ENCODE peak calls at places on chromosomes 13 and 19, in five cellular contexts. R, M, O, Q and L are unnamed samples.

GRCh38 chr19:33519416-33519815 is 2.2 kb downstream of the PEPD start:
- DNase-seq in R (no peak), M (no peak), O (no peak), Q (no peak), L (no peak)

GRCh38 chr19:1102407-1103106 is 1.2 kb upstream of the GPX4 start:
- DNase-seq in R (no peak), M (peak), O (no peak), Q (peak), L (peak)

GRCh38 chr19:16887353-16888265 is 1.2 kb upstream of the F2RL3 start:
- DNase-seq in R (no peak), M (no peak), O (no peak), Q (no peak), L (no peak)

GRCh38 chr19:17762505-17763229 is 11.4 kb downstream of the FCHO1 start:
- DNase-seq in R (no peak), M (no peak), O (no peak), Q (peak), L (peak)

GRCh38 chr19:508204-509150 is 1.2 kb downstream of the TPGS1 start:
- DNase-seq in R (no peak), M (no peak), O (no peak), Q (no peak), L (no peak)

GRCh38 chr19:52464798-52465470 is 11.6 kb downstream of the ZNF578 start:
- DNase-seq in R (no peak), M (no peak), O (no peak), Q (no peak), L (no peak)

GRCh38 chr13:98482476-98483444 is 94.1 kb downstream of the STK24 start:
- DNase-seq in R (no peak), M (peak), O (no peak), Q (peak), L (peak)

GRCh38 chr13:37473035-37473434 is 125.5 kb downstream of the POSTN start:
- DNase-seq in R (no peak), M (no peak), O (no peak), Q (no peak), L (no peak)

GRCh38 chr13:51858433-51859247 is 3.1 kb upstream of the CCDC70 start:
- DNase-seq in R (no peak), M (no peak), O (no peak), Q (peak), L (peak)

GRCh38 chr13:94093652-94094310 is 385.7 kb downstream of the DCT start:
- DNase-seq in R (no peak), M (no peak), O (no peak), Q (no peak), L (no peak)

GRCh38 chr19:8132858-8133458 is 16.4 kb downstream of the FBN3 start:
- DNase-seq in R (no peak), M (no peak), O (no peak), Q (no peak), L (no peak)

GRCh38 chr19:33052352-33052972 is 12.2 kb downstream of the RHPN2 start:
- DNase-seq in R (peak), M (no peak), O (no peak), Q (peak), L (peak)

GRCh38 chr19:47414469-47414868 is 4.9 kb downstream of the MEIS3 start:
- DNase-seq in R (no peak), M (no peak), O (no peak), Q (peak), L (no peak)

GRCh38 chr13:71587778-71588177 is 279.2 kb downstream of the DACH1 start:
- DNase-seq in R (no peak), M (no peak), O (no peak), Q (no peak), L (no peak)

GRCh38 chr19:49056101-49056901 is 1.2 kb downstream of the CGB7 start:
- DNase-seq in R (no peak), M (peak), O (no peak), Q (peak), L (peak)

GRCh38 chr13:89457977-89458376 is 1786.8 kb downstream of the SLITRK5 start:
- DNase-seq in R (no peak), M (no peak), O (no peak), Q (peak), L (peak)

GRCh38 chr13:110431851-110432294 is 124.8 kb downstream of the COL4A2 start:
- DNase-seq in R (no peak), M (no peak), O (no peak), Q (no peak), L (no peak)

GRCh38 chr19:29260477-29261317 is 47.7 kb upstream of the UQCRFS1 start:
- DNase-seq in R (no peak), M (peak), O (no peak), Q (peak), L (no peak)

GRCh38 chr19:46716672-46717033 is 261 bp downstream of the PRKD2 start:
- DNase-seq in R (no peak), M (peak), O (no peak), Q (no peak), L (no peak)

GRCh38 chr13:106109391-106109791 is 426.1 kb downstream of the EFNB2 start:
- DNase-seq in R (no peak), M (no peak), O (no peak), Q (no peak), L (no peak)

GRCh38 chr13:113839536-113840204 is 24.2 kb downstream of the GAS6 start:
- DNase-seq in R (no peak), M (no peak), O (no peak), Q (peak), L (no peak)

GRCh38 chr13:110275931-110276552 is 30.9 kb downstream of the COL4A1 start:
- DNase-seq in R (no peak), M (no peak), O (no peak), Q (no peak), L (no peak)

GRCh38 chr13:113094410-113094800 is 11.2 kb upstream of the F7 start:
- DNase-seq in R (no peak), M (no peak), O (no peak), Q (no peak), L (no peak)

GRCh38 chr13:105735269-105735668 is 800.2 kb downstream of the EFNB2 start:
- DNase-seq in R (peak), M (no peak), O (no peak), Q (no peak), L (no peak)

GRCh38 chr19:51375504-51376221 is 3.2 kb upstream of the NKG7 start:
- DNase-seq in R (no peak), M (peak), O (no peak), Q (no peak), L (no peak)

GRCh38 chr19:39951065-39951650 is 16.7 kb upstream of the FCGBP start:
- DNase-seq in R (no peak), M (peak), O (no peak), Q (no peak), L (no peak)

GRCh38 chr19:17686592-17687042 is 1.5 kb downstream of the UNC13A start:
- DNase-seq in R (peak), M (no peak), O (no peak), Q (no peak), L (no peak)

GRCh38 chr19:44948763-44949374 is 3.0 kb downstream of the APOC2 start:
- DNase-seq in R (no peak), M (no peak), O (no peak), Q (no peak), L (no peak)

GRCh38 chr19:52659013-52659412 is 20.9 kb upstream of the ZNF83 start:
- DNase-seq in R (no peak), M (no peak), O (no peak), Q (no peak), L (no peak)

GRCh38 chr19:47158367-47158791 is 27.7 kb downstream of the SAE1 start:
- DNase-seq in R (no peak), M (no peak), O (no peak), Q (no peak), L (no peak)

GRCh38 chr13:110663491-110663890 is 42.4 kb downstream of the CARS2 start:
- DNase-seq in R (no peak), M (no peak), O (no peak), Q (no peak), L (no peak)

GRCh38 chr19:14479985-14480694 is 5.0 kb upstream of the PTGER1 start:
- DNase-seq in R (no peak), M (peak), O (no peak), Q (peak), L (no peak)

GRCh38 chr13:79999601-80000000 is 341.3 kb downstream of the SPRY2 start:
- DNase-seq in R (no peak), M (no peak), O (no peak), Q (no peak), L (no peak)